ENCODE peak calls at places on chromosome 15, in four cellular contexts. A is K562, M is GM12878, S is HepG2. N is an unnamed sample.

GRCh38 chr15:101431748-101432147 is 57.8 kb downstream of the PCSK6 start:
- DNase-seq in A (no peak), M (no peak), S (no peak), N (no peak)

GRCh38 chr15:31283046-31283445 is 43.6 kb upstream of the KLF13 start:
- DNase-seq in A (no peak), M (no peak), S (no peak), N (no peak)

GRCh38 chr15:92958105-92958504 is 58.0 kb downstream of the CHD2 start:
- DNase-seq in A (no peak), M (no peak), S (no peak), N (peak; percentile 39)

GRCh38 chr15:67174864-67175573 is 79.4 kb downstream of the AAGAB start:
- DNase-seq in A (no peak), M (no peak), S (no peak), N (peak; percentile 68)

GRCh38 chr15:65618575-65619109 is 3.1 kb upstream of the SLC24A1 start:
- DNase-seq in A (no peak), M (no peak), S (no peak), N (no peak)

GRCh38 chr15:56968821-56969220 is 50.4 kb downstream of the TCF12 start:
- DNase-seq in A (no peak), M (no peak), S (peak; percentile 41), N (no peak)

GRCh38 chr15:61564785-61565184 is 335.7 kb upstream of the RORA start:
- DNase-seq in A (no peak), M (no peak), S (no peak), N (no peak)

GRCh38 chr15:89794627-89795241 is 18.6 kb downstream of the MESP2 start:
- DNase-seq in A (no peak), M (no peak), S (no peak), N (peak; percentile 70)

GRCh38 chr15:33807665-33808064 is 160.6 kb upstream of the CHRM5 start:
- DNase-seq in A (no peak), M (no peak), S (no peak), N (no peak)

DNA sequence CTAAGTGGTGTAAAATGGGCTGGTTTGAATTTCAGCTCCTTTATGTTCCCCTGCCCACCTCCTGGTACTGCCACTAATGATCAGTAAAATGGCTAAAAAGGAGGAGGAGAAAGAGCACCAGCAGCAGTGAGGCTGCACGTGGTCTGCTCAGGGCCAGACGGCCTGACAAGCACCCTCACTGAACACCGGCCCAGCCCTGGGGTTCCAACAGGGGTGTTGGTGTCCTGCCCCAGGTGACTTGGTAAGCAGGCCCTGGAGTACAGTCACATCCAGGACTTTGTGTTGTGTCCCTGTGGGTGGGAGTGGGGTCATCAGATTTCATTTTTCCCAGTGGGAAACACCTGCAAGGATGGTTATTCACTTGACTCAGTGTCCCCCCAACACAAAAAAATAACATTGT is 5.4 kb downstream of the BAHD1 start:
- DNase-seq in A (no peak), M (no peak), S (no peak), N (no peak)
- H4K20me1 ChIP-seq in A (peaks cover 44% of the 10 kb centered on the region), M (peaks cover 23% of the 10 kb centered on the region), S (peaks cover 14% of the 10 kb centered on the region), N (peaks cover 72% of the 10 kb centered on the region)

GRCh38 chr15:68682906-68683490 is 104.2 kb downstream of the CORO2B start:
- DNase-seq in A (no peak), M (no peak), S (no peak), N (no peak)
- TF ChIP-seq BHLHE40 in A (no peak), M (no peak), S (no peak), N (no peak)

GRCh38 chr15:85604194-85604593 is 190.5 kb downstream of the KLHL25 start:
- DNase-seq in A (no peak), M (no peak), S (no peak), N (no peak)
- H4K20me1 ChIP-seq in A (no peaks in the 10 kb centered on the region), M (no peaks in the 10 kb centered on the region), S (no peaks in the 10 kb centered on the region), N (no peaks in the 10 kb centered on the region)

GRCh38 chr15:70235347-70235746 is 137.6 kb upstream of the TLE3 start:
- DNase-seq in A (no peak), M (no peak), S (no peak), N (no peak)
- TF ChIP-seq BHLHE40 in A (no peak), M (no peak), S (no peak), N (no peak)

GRCh38 chr15:58065445-58066041 is at the start of gene ALDH1A2:
- DNase-seq in A (peak; percentile 74), M (no peak), S (no peak), N (no peak)
- H4K20me1 ChIP-seq in A (no peaks in the 10 kb centered on the region), M (no peaks in the 10 kb centered on the region), S (no peaks in the 10 kb centered on the region), N (no peaks in the 10 kb centered on the region)

GRCh38 chr15:73822998-73823397 is 50.4 kb upstream of the TBC1D21 start:
- DNase-seq in A (no peak), M (no peak), S (no peak), N (peak; percentile 43)
- TF ChIP-seq BHLHE40 in A (no peak), M (no peak), S (no peak), N (no peak)

GRCh38 chr15:22861151-22861550 is 22.7 kb downstream of the NIPA2 start:
- DNase-seq in A (no peak), M (no peak), S (no peak), N (no peak)

GRCh38 chr15:22850055-22850454 is 11.6 kb downstream of the NIPA2 start:
- DNase-seq in A (no peak), M (no peak), S (no peak), N (peak; percentile 62)

GRCh38 chr15:22851513-22851912 is 13.0 kb downstream of the NIPA2 start:
- DNase-seq in A (no peak), M (no peak), S (no peak), N (no peak)

GRCh38 chr15:22855791-22856190 is 17.3 kb downstream of the NIPA2 start:
- DNase-seq in A (no peak), M (no peak), S (no peak), N (no peak)
- H4K20me1 ChIP-seq in A (no peaks in the 10 kb centered on the region), M (no peaks in the 10 kb centered on the region), S (no peaks in the 10 kb centered on the region), N (peaks cover 2% of the 10 kb centered on the region)